ENCODE peak calls at places on chromosome 14, in six cellular contexts. One of them, this sample, is unnamed.

GRCh38 chr14:56324831-56325230 is 206.6 kb downstream of the PELI2 start:
- DNase-seq in smooth muscle cell of the brain vasculature: no peak
- DNase-seq in T47D: no peak
- DNase-seq in upper lobe of right lung: no peak
- DNase-seq in LoVo: no peak
- DNase-seq in non-pigmented ciliary epithelial cell: no peak
- DNase-seq in this sample: no peak

GRCh38 chr14:103453791-103454190 is 68.6 kb downstream of the MARK3 start:
- DNase-seq in upper lobe of right lung: no peak
- DNase-seq in smooth muscle cell of the brain vasculature: no peak
- DNase-seq in non-pigmented ciliary epithelial cell: no peak
- DNase-seq in LoVo: no peak
- DNase-seq in T47D: no peak
- DNase-seq in this sample: no peak

GRCh38 chr14:62213516-62213915 is 451.3 kb downstream of the SNAPC1 start:
- DNase-seq in smooth muscle cell of the brain vasculature: no peak
- DNase-seq in non-pigmented ciliary epithelial cell: peak; percentile 31
- DNase-seq in LoVo: no peak
- DNase-seq in T47D: no peak
- DNase-seq in upper lobe of right lung: no peak
- DNase-seq in this sample: no peak

GRCh38 chr14:78614651-78615050 is 444.5 kb downstream of the NRXN3 start:
- DNase-seq in smooth muscle cell of the brain vasculature: no peak
- DNase-seq in T47D: no peak
- DNase-seq in upper lobe of right lung: no peak
- DNase-seq in non-pigmented ciliary epithelial cell: no peak
- DNase-seq in LoVo: no peak
- DNase-seq in this sample: no peak

GRCh38 chr14:24290746-24291145 is 8.8 kb downstream of the DHRS1 start:
- DNase-seq in LoVo: no peak
- DNase-seq in upper lobe of right lung: no peak
- DNase-seq in smooth muscle cell of the brain vasculature: no peak
- DNase-seq in T47D: no peak
- DNase-seq in non-pigmented ciliary epithelial cell: no peak
- DNase-seq in this sample: no peak

GRCh38 chr14:69044965-69045555 is 66.0 kb upstream of the ACTN1 start:
- DNase-seq in non-pigmented ciliary epithelial cell: no peak
- DNase-seq in T47D: no peak
- DNase-seq in smooth muscle cell of the brain vasculature: no peak
- DNase-seq in LoVo: no peak
- DNase-seq in upper lobe of right lung: no peak
- DNase-seq in this sample: no peak

GRCh38 chr14:29085546-29085945 is 319.0 kb downstream of the FOXG1 start:
- DNase-seq in T47D: peak; percentile 17
- DNase-seq in upper lobe of right lung: no peak
- DNase-seq in smooth muscle cell of the brain vasculature: no peak
- DNase-seq in non-pigmented ciliary epithelial cell: no peak
- DNase-seq in LoVo: peak; percentile 4
- DNase-seq in this sample: peak; percentile 26

GRCh38 chr14:68734231-68734732 is 58.6 kb downstream of the ZFP36L1 start:
- DNase-seq in upper lobe of right lung: no peak
- DNase-seq in non-pigmented ciliary epithelial cell: no peak
- DNase-seq in LoVo: no peak
- DNase-seq in smooth muscle cell of the brain vasculature: no peak
- DNase-seq in T47D: no peak
- DNase-seq in this sample: no peak

GRCh38 chr14:66099931-66100330 is 386.2 kb upstream of the CCDC196 start:
- DNase-seq in T47D: no peak
- DNase-seq in LoVo: no peak
- DNase-seq in smooth muscle cell of the brain vasculature: no peak
- DNase-seq in non-pigmented ciliary epithelial cell: no peak
- DNase-seq in upper lobe of right lung: no peak
- DNase-seq in this sample: no peak

GRCh38 chr14:21091784-21092146 is 6.7 kb downstream of the ZNF219 start:
- DNase-seq in upper lobe of right lung: no peak
- DNase-seq in smooth muscle cell of the brain vasculature: no peak
- DNase-seq in LoVo: no peak
- DNase-seq in non-pigmented ciliary epithelial cell: no peak
- DNase-seq in T47D: no peak
- DNase-seq in this sample: no peak

GRCh38 chr14:67674139-67674479 is 323 bp downstream of the VTI1B start:
- DNase-seq in upper lobe of right lung: peak; percentile 87
- DNase-seq in LoVo: peak; percentile 72
- DNase-seq in T47D: peak; percentile 83
- DNase-seq in non-pigmented ciliary epithelial cell: no peak
- DNase-seq in smooth muscle cell of the brain vasculature: no peak
- DNase-seq in this sample: peak; percentile 87

GRCh38 chr14:92800012-92800411 is 5.9 kb downstream of the GOLGA5 start:
- DNase-seq in smooth muscle cell of the brain vasculature: no peak
- DNase-seq in non-pigmented ciliary epithelial cell: no peak
- DNase-seq in upper lobe of right lung: no peak
- DNase-seq in LoVo: no peak
- DNase-seq in T47D: no peak
- DNase-seq in this sample: no peak

GRCh38 chr14:76780360-76780759 is 19.1 kb downstream of the VASH1 start:
- DNase-seq in upper lobe of right lung: no peak
- DNase-seq in LoVo: no peak
- DNase-seq in smooth muscle cell of the brain vasculature: no peak
- DNase-seq in non-pigmented ciliary epithelial cell: no peak
- DNase-seq in T47D: no peak
- DNase-seq in this sample: no peak

GRCh38 chr14:86790408-86791364 is 1202.3 kb downstream of the GALC start:
- DNase-seq in T47D: no peak
- DNase-seq in upper lobe of right lung: no peak
- DNase-seq in LoVo: no peak
- DNase-seq in smooth muscle cell of the brain vasculature: no peak
- DNase-seq in non-pigmented ciliary epithelial cell: no peak
- DNase-seq in this sample: peak; percentile 19

GRCh38 chr14:80850197-80850814 is 91.2 kb downstream of the CEP128 start:
- DNase-seq in T47D: peak; percentile 15
- DNase-seq in upper lobe of right lung: no peak
- DNase-seq in LoVo: peak; percentile 23
- DNase-seq in non-pigmented ciliary epithelial cell: peak; percentile 18
- DNase-seq in smooth muscle cell of the brain vasculature: peak; percentile 47
- DNase-seq in this sample: peak; percentile 41

GRCh38 chr14:94306047-94306978 is 13.2 kb upstream of the SERPINA10 start:
- DNase-seq in upper lobe of right lung: no peak
- DNase-seq in LoVo: no peak
- DNase-seq in T47D: no peak
- DNase-seq in smooth muscle cell of the brain vasculature: no peak
- DNase-seq in non-pigmented ciliary epithelial cell: no peak
- DNase-seq in this sample: no peak

GRCh38 chr14:89365071-89365801 is 51.8 kb downstream of the FOXN3 start:
- DNase-seq in non-pigmented ciliary epithelial cell: no peak
- DNase-seq in LoVo: no peak
- DNase-seq in smooth muscle cell of the brain vasculature: no peak
- DNase-seq in T47D: no peak
- DNase-seq in upper lobe of right lung: no peak
- DNase-seq in this sample: no peak

GRCh38 chr14:72416892-72417291 is 477.0 kb downstream of the DPF3 start:
- DNase-seq in upper lobe of right lung: no peak
- DNase-seq in LoVo: peak; percentile 34
- DNase-seq in non-pigmented ciliary epithelial cell: no peak
- DNase-seq in T47D: peak; percentile 21
- DNase-seq in smooth muscle cell of the brain vasculature: no peak
- DNase-seq in this sample: no peak

GRCh38 chr14:102117852-102118251 is 21.8 kb upstream of the WDR20 start:
- DNase-seq in smooth muscle cell of the brain vasculature: no peak
- DNase-seq in upper lobe of right lung: peak; percentile 50
- DNase-seq in LoVo: no peak
- DNase-seq in non-pigmented ciliary epithelial cell: no peak
- DNase-seq in T47D: no peak
- DNase-seq in this sample: no peak

GRCh38 chr14:23121401-23121800 is 2.3 kb upstream of the CEBPE start:
- DNase-seq in upper lobe of right lung: no peak
- DNase-seq in T47D: no peak
- DNase-seq in non-pigmented ciliary epithelial cell: no peak
- DNase-seq in LoVo: no peak
- DNase-seq in smooth muscle cell of the brain vasculature: no peak
- DNase-seq in this sample: peak; percentile 70

GRCh38 chr14:61889914-61890351 is 127.7 kb downstream of the SNAPC1 start:
- DNase-seq in LoVo: no peak
- DNase-seq in smooth muscle cell of the brain vasculature: no peak
- DNase-seq in non-pigmented ciliary epithelial cell: no peak
- DNase-seq in upper lobe of right lung: no peak
- DNase-seq in T47D: no peak
- DNase-seq in this sample: no peak

GRCh38 chr14:55715889-55716288 is 135.9 kb downstream of the KTN1 start:
- DNase-seq in non-pigmented ciliary epithelial cell: peak; percentile 77
- DNase-seq in T47D: no peak
- DNase-seq in upper lobe of right lung: no peak
- DNase-seq in smooth muscle cell of the brain vasculature: peak; percentile 24
- DNase-seq in LoVo: no peak
- DNase-seq in this sample: peak; percentile 13

GRCh38 chr14:36507847-36508417 is 12.1 kb downstream of the NKX2-1 start:
- DNase-seq in smooth muscle cell of the brain vasculature: no peak
- DNase-seq in non-pigmented ciliary epithelial cell: no peak
- DNase-seq in T47D: no peak
- DNase-seq in LoVo: no peak
- DNase-seq in upper lobe of right lung: no peak
- DNase-seq in this sample: no peak

GRCh38 chr14:77325746-77326094 is 4.9 kb downstream of the GSTZ1 start:
- DNase-seq in T47D: peak; percentile 21
- DNase-seq in upper lobe of right lung: no peak
- DNase-seq in non-pigmented ciliary epithelial cell: no peak
- DNase-seq in LoVo: no peak
- DNase-seq in smooth muscle cell of the brain vasculature: no peak
- DNase-seq in this sample: no peak